ENCODE peak calls at places on chromosomes 3 and 15, in seven cellular contexts. T is PC-9; K is heart right ventricle; G is thoracic aorta; E is RWPE1; F is mammary epithelial cell; C is CD8-positive, alpha-beta memory T cell. W is an unnamed sample.

GRCh38 chr3:146187334-146187950 is 26.5 kb upstream of the PLOD2 start:
- DNase-seq in E (peak), F (no peak), T (peak), C (no peak), G (no peak), K (no peak), W (no peak)

GRCh38 chr3:195697582-195698324 is 23.0 kb upstream of the MUC20 start:
- DNase-seq in E (peak), G (no peak), F (peak), K (no peak), T (peak), C (no peak), W (peak)

GRCh38 chr3:46334911-46335478 is 18.9 kb upstream of the CCR2 start:
- DNase-seq in T (no peak), F (peak), C (no peak), G (no peak), K (no peak), E (peak), W (peak)

GRCh38 chr3:30913176-30913575 is 18.7 kb upstream of the GADL1 start:
- DNase-seq in K (no peak), F (no peak), E (no peak), G (no peak), C (no peak), T (no peak), W (no peak)

GRCh38 chr3:62553811-62554210 is 180.5 kb upstream of the FEZF2 start:
- DNase-seq in C (no peak), G (no peak), E (no peak), F (no peak), K (no peak), T (no peak), W (no peak)

GRCh38 chr15:60763668-60764067 is 284.7 kb upstream of the ICE2 start:
- DNase-seq in F (no peak), G (no peak), E (no peak), K (no peak), T (no peak), C (no peak), W (no peak)

GRCh38 chr15:55587321-55588069 is 650 bp downstream of the PYGO1 start:
- DNase-seq in T (peak), C (no peak), E (peak), K (no peak), F (peak), G (no peak), W (no peak)

GRCh38 chr3:149506965-149507364 is 32.5 kb downstream of the TM4SF4 start:
- DNase-seq in K (no peak), E (no peak), C (no peak), G (no peak), T (no peak), F (no peak), W (no peak)

GRCh38 chr15:42385206-42385979 is 26.1 kb downstream of the CAPN3 start:
- DNase-seq in K (no peak), T (peak), F (peak), E (peak), G (no peak), C (no peak), W (no peak)

GRCh38 chr15:98276018-98276417 is 315.5 kb downstream of the ARRDC4 start:
- DNase-seq in T (no peak), C (no peak), E (no peak), F (no peak), G (no peak), K (no peak), W (no peak)

GRCh38 chr3:120092444-120092843 is 1.8 kb downstream of the GSK3B start:
- DNase-seq in T (no peak), K (no peak), G (no peak), F (no peak), C (no peak), E (no peak), W (no peak)

GRCh38 chr3:40623567-40623966 is 98.8 kb downstream of the ZNF621 start:
- DNase-seq in C (peak), K (no peak), F (peak), G (no peak), E (peak), T (peak), W (peak)

DNA sequence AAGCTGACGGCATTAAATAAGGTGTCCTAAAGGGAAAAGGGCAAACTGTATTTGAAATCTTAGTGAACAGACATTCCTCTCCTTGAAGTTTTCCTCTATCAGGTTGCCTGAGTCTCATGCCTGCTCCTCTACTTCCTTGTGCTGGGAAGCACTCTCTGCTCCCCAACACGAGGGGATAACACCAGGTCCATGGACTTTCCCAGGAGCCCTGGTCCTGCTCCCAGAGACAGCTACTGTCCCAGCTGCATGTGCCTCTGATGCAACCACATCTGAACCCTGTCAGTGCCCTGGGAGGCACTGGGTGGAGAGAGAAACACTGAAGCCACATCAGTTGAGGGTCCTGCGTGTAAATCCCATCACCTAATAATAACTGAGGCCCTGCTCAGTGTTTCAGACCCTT is 7.4 kb downstream of the TLR9 start:
- DNase-seq in F (no peak), T (no peak), K (no peak), G (no peak), C (no peak), E (no peak), W (no peak)
- H3K27ac ChIP-seq in F (peak), T (peak), K (peak), G (no peak), C (peak), E (peak), W (peak)

DNA sequence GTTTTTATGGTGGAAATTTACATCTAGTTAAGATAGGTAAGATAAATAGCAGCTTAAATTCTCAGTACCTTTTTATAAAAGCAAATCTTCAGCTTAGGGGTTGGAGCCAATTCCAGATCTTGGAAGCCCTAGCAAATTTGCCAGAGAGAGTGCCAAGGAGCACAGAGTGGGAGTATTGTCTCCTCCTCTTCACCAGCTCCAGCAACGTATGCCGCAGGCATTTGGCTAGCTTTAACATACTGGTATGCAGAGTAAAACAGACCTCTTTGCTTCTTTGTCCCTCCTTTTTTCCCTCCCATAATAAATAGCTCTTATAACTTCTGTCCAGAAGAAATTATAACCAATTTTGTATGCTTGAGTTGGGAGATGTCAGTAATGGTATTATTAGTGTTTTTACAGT is 140.4 kb downstream of the DIPK2A start:
- DNase-seq in F (no peak), K (no peak), G (no peak), T (no peak), E (no peak), C (no peak), W (no peak)
- H3K27ac ChIP-seq in F (no peak), K (no peak), G (no peak), T (no peak), E (no peak), C (no peak), W (no peak)

GRCh38 chr15:44729394-44729913 is 6.9 kb upstream of the TRIM69 start:
- DNase-seq in G (no peak), K (peak), T (no peak), F (no peak), C (no peak), E (no peak), W (no peak)

GRCh38 chr15:44727462-44728231 is 8.7 kb upstream of the TRIM69 start:
- DNase-seq in G (no peak), K (no peak), E (no peak), F (peak), C (no peak), T (no peak), W (peak)

GRCh38 chr15:44728576-44729393 is 7.5 kb upstream of the TRIM69 start:
- DNase-seq in T (peak), F (peak), G (peak), E (peak), C (peak), K (peak), W (peak)

GRCh38 chr15:44726568-44727461 is 9.5 kb upstream of the TRIM69 start:
- DNase-seq in F (peak), K (no peak), C (peak), E (peak), T (peak), G (no peak), W (peak)

GRCh38 chr15:44726136-44726535 is 10.2 kb upstream of the TRIM69 start:
- DNase-seq in K (no peak), T (no peak), E (no peak), C (no peak), F (no peak), G (no peak), W (no peak)
- H3K27ac ChIP-seq in K (peak), T (peak), E (peak), C (peak), F (no peak), G (peak), W (peak)

DNA sequence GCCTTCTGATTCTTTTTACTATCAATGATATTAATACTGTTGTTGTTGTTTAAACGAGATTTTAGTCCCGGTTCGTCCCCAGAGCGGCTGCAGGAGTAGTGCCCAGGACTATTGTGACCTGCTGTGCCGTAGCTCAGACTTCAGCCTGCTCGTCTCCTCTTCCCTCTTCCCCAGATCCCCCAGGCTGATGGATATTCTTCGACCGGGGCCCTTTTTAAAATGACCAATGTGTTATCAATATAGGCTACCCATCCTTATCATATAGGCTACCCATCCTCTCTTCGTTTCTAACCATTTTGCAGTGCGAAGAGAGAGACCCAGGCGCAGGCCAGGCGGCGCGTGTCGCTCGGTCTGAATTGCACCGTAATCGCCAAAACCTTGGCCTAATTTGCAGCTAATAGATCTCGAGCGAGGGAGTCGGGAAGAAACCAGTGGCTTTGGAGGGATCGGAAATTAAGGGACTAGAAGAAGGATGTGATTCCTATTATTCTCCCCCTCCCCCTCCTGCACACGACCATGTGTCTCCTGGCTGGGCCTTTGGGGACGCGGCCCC is 23.0 kb downstream of the NR2F2 start:
- DNase-seq in E (no peak), K (no peak), T (no peak), G (no peak), C (no peak), F (no peak), W (no peak)
- H3K27ac ChIP-seq in E (no peak), K (peak), T (no peak), G (no peak), C (no peak), F (no peak), W (no peak)

W was measured in epithelial cell of prostate.